ENCODE peak calls at places on chromosome 17, in five cellular contexts. One of them, this sample, is unnamed.

GRCh38 chr17:1231456-1231855 is 38.8 kb upstream of the BHLHA9 start:
- DNase-seq in fibroblast of villous mesenchyme: peak; percentile 41
- DNase-seq in CD4-positive, alpha-beta T cell: no peak
- DNase-seq in nephron progenitor cell: no peak
- DNase-seq in BE2C: no peak
- DNase-seq in this sample: no peak

GRCh38 chr17:37147301-37147812 is 198.6 kb downstream of the AATF start:
- DNase-seq in CD4-positive, alpha-beta T cell: no peak
- DNase-seq in BE2C: no peak
- DNase-seq in nephron progenitor cell: no peak
- DNase-seq in fibroblast of villous mesenchyme: no peak
- DNase-seq in this sample: no peak

GRCh38 chr17:55661963-55662834 is 60.5 kb downstream of the TMEM100 start:
- DNase-seq in CD4-positive, alpha-beta T cell: no peak
- DNase-seq in nephron progenitor cell: no peak
- DNase-seq in BE2C: no peak
- DNase-seq in fibroblast of villous mesenchyme: no peak
- DNase-seq in this sample: no peak

GRCh38 chr17:77209330-77209748 is 68.6 kb downstream of the SEC14L1 start:
- DNase-seq in fibroblast of villous mesenchyme: no peak
- DNase-seq in CD4-positive, alpha-beta T cell: no peak
- DNase-seq in BE2C: no peak
- DNase-seq in nephron progenitor cell: no peak
- DNase-seq in this sample: no peak

GRCh38 chr17:62750502-62751349 is 57.4 kb downstream of the MARCHF10 start:
- DNase-seq in CD4-positive, alpha-beta T cell: no peak
- DNase-seq in BE2C: peak; percentile 46
- DNase-seq in nephron progenitor cell: peak; percentile 29
- DNase-seq in fibroblast of villous mesenchyme: no peak
- DNase-seq in this sample: no peak

GRCh38 chr17:31900877-31901276 is 631 bp downstream of the UTP6 start:
- DNase-seq in fibroblast of villous mesenchyme: peak; percentile 51
- DNase-seq in nephron progenitor cell: no peak
- DNase-seq in CD4-positive, alpha-beta T cell: no peak
- DNase-seq in BE2C: no peak
- DNase-seq in this sample: peak; percentile 24

GRCh38 chr17:42294469-42295398 is 6.4 kb downstream of the STAT5A start:
- DNase-seq in nephron progenitor cell: no peak
- DNase-seq in CD4-positive, alpha-beta T cell: no peak
- DNase-seq in fibroblast of villous mesenchyme: no peak
- DNase-seq in BE2C: no peak
- DNase-seq in this sample: no peak

GRCh38 chr17:83041305-83041704 is 38.1 kb upstream of the METRNL start:
- DNase-seq in CD4-positive, alpha-beta T cell: no peak
- DNase-seq in nephron progenitor cell: no peak
- DNase-seq in fibroblast of villous mesenchyme: no peak
- DNase-seq in BE2C: no peak
- DNase-seq in this sample: no peak

GRCh38 chr17:8838551-8839095 is 28.9 kb downstream of the PIK3R6 start:
- DNase-seq in CD4-positive, alpha-beta T cell: no peak
- DNase-seq in fibroblast of villous mesenchyme: no peak
- DNase-seq in BE2C: no peak
- DNase-seq in nephron progenitor cell: no peak
- DNase-seq in this sample: no peak

GRCh38 chr17:49973271-49973615 is 4.3 kb downstream of the DLX4 start:
- DNase-seq in CD4-positive, alpha-beta T cell: no peak
- DNase-seq in BE2C: no peak
- DNase-seq in nephron progenitor cell: no peak
- DNase-seq in fibroblast of villous mesenchyme: no peak
- DNase-seq in this sample: no peak
- TF ChIP-seq CTCF in CD4-positive, alpha-beta T cell: no peak
- TF ChIP-seq CTCF in BE2C: no peak
- TF ChIP-seq CTCF in nephron progenitor cell: no peak
- TF ChIP-seq CTCF in fibroblast of villous mesenchyme: no peak
- TF ChIP-seq CTCF in this sample: no peak

GRCh38 chr17:67435122-67435521 is 58.0 kb downstream of the PITPNC1 start:
- DNase-seq in CD4-positive, alpha-beta T cell: peak; percentile 35
- DNase-seq in BE2C: no peak
- DNase-seq in fibroblast of villous mesenchyme: peak; percentile 18
- DNase-seq in nephron progenitor cell: no peak
- DNase-seq in this sample: no peak
- TF ChIP-seq CTCF in CD4-positive, alpha-beta T cell: no peak
- TF ChIP-seq CTCF in BE2C: no peak
- TF ChIP-seq CTCF in fibroblast of villous mesenchyme: no peak
- TF ChIP-seq CTCF in nephron progenitor cell: no peak
- TF ChIP-seq CTCF in this sample: no peak

GRCh38 chr17:38702900-38703741 is 2.0 kb upstream of the MLLT6 start:
- DNase-seq in fibroblast of villous mesenchyme: no peak
- DNase-seq in BE2C: no peak
- DNase-seq in CD4-positive, alpha-beta T cell: no peak
- DNase-seq in nephron progenitor cell: peak; percentile 28
- DNase-seq in this sample: no peak
- TF ChIP-seq CTCF in fibroblast of villous mesenchyme: no peak
- TF ChIP-seq CTCF in BE2C: no peak
- TF ChIP-seq CTCF in CD4-positive, alpha-beta T cell: no peak
- TF ChIP-seq CTCF in nephron progenitor cell: no peak
- TF ChIP-seq CTCF in this sample: no peak

DNA sequence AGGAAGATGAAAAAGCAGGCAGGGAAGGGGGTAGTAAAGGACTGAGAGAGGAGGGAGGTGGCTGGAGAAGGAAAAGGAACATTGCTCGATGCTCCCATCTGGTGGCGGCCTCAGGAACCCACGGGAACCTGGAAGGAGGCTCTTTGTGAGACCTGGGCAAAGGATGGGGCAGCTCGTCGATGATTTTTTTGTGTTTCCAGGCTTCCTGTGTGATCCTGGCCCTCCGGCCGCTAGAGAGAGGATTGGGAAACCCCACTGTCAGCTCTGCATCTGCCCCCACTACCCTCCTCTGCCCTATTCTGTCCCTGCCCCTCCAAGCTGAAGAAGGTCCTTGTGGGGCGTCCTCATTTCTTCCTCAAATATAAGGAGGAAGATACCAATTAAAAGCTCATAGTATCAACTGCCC is 6.6 kb downstream of the WFIKKN2 start:
- DNase-seq in nephron progenitor cell: peak; percentile 83
- DNase-seq in fibroblast of villous mesenchyme: peak; percentile 63
- DNase-seq in BE2C: peak; percentile 82
- DNase-seq in CD4-positive, alpha-beta T cell: peak; percentile 40
- DNase-seq in this sample: peak; percentile 60
- TF ChIP-seq CTCF in nephron progenitor cell: peak; percentile 71
- TF ChIP-seq CTCF in fibroblast of villous mesenchyme: peak; percentile 82
- TF ChIP-seq CTCF in BE2C: peak; percentile 88
- TF ChIP-seq CTCF in CD4-positive, alpha-beta T cell: peak; percentile 62
- TF ChIP-seq CTCF in this sample: peak; percentile 86

GRCh38 chr17:80256034-80256350 is 4.7 kb upstream of the RNF213 start:
- DNase-seq in CD4-positive, alpha-beta T cell: no peak
- DNase-seq in fibroblast of villous mesenchyme: no peak
- DNase-seq in BE2C: no peak
- DNase-seq in nephron progenitor cell: no peak
- DNase-seq in this sample: no peak

GRCh38 chr17:80253631-80254395 is 6.8 kb upstream of the RNF213 start:
- DNase-seq in fibroblast of villous mesenchyme: no peak
- DNase-seq in BE2C: no peak
- DNase-seq in CD4-positive, alpha-beta T cell: no peak
- DNase-seq in nephron progenitor cell: no peak
- DNase-seq in this sample: no peak

GRCh38 chr17:80254396-80255241 is 6.0 kb upstream of the RNF213 start:
- DNase-seq in nephron progenitor cell: no peak
- DNase-seq in BE2C: no peak
- DNase-seq in fibroblast of villous mesenchyme: peak; percentile 92
- DNase-seq in CD4-positive, alpha-beta T cell: no peak
- DNase-seq in this sample: peak; percentile 93

GRCh38 chr17:80251966-80252365 is 8.7 kb upstream of the RNF213 start:
- DNase-seq in CD4-positive, alpha-beta T cell: no peak
- DNase-seq in BE2C: no peak
- DNase-seq in nephron progenitor cell: no peak
- DNase-seq in fibroblast of villous mesenchyme: no peak
- DNase-seq in this sample: no peak

DNA sequence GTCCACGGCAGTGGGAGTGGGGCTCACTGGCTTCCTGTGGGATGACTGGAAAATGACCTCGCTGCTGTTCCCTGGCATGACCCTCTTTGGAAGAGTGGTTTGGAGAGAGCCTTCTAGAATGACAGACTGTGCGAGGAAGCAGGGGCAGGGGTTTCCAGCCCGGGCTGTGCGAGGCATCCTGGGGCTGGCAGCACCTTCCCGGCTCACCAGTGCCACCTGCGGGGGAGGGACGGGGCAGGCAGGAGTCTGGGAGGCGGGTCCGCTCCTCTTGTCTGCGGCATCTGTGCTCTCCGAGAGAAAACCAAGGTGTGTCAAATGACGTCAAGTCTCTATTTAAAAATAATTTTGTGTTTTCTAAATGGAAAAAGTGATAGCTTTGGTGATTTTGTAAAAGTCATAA is 7.8 kb upstream of the RNF213 start:
- DNase-seq in fibroblast of villous mesenchyme: no peak
- DNase-seq in nephron progenitor cell: peak; percentile 67
- DNase-seq in CD4-positive, alpha-beta T cell: peak; percentile 88
- DNase-seq in BE2C: peak; percentile 85
- DNase-seq in this sample: no peak
- TF ChIP-seq CTCF in fibroblast of villous mesenchyme: peak; percentile 30
- TF ChIP-seq CTCF in nephron progenitor cell: peak; percentile 40
- TF ChIP-seq CTCF in CD4-positive, alpha-beta T cell: peak; percentile 85
- TF ChIP-seq CTCF in BE2C: peak; percentile 81
- TF ChIP-seq CTCF in this sample: no peak

DNA sequence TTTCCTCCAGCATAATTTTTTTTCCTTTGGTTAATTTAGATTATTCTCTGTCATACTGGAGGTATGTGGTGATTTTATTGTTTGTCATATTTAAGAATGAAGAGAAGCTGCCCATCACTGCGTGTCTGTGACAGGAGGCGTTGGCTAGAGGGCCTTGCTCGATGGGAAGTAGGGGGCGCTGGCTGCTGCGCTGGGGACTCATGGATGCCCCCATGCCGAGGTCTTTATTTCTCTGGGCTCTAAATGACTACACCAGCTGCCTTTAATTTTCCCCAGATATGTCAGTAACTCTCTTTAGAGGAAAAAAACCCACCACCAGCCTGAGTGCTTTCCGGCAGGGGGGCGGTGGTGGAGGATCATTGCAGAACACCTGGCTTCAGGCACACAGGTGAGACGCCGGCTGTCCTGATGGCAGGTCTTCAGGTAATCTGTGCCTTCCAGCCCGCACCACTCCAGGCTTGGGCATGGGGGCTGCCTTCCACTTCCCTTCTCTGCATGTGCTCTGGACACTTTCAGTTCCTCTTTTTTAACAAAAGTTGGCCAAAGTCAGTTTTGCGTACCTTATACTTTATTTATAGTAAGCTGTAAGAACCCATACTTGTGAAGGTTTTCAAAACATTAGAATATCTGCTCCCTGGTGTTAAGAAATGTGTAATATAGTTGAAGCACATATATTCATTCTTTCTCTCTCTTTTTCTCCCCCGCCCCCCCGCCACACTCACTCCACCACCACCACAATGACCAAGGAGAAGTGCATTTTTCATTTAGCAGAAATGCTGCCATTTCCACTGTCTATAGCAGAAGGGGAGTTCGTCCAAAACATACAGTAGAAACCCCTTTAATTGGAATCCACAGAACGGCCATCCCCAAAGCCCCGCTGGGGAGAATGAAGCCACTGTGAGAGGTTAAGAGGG is 192.7 kb downstream of the RPTOR start:
- DNase-seq in CD4-positive, alpha-beta T cell: no peak
- DNase-seq in fibroblast of villous mesenchyme: no peak
- DNase-seq in BE2C: no peak
- DNase-seq in nephron progenitor cell: no peak
- DNase-seq in this sample: no peak
- TF ChIP-seq CTCF in CD4-positive, alpha-beta T cell: no peak
- TF ChIP-seq CTCF in fibroblast of villous mesenchyme: no peak
- TF ChIP-seq CTCF in BE2C: peak; percentile 3
- TF ChIP-seq CTCF in nephron progenitor cell: no peak
- TF ChIP-seq CTCF in this sample: no peak

DNA sequence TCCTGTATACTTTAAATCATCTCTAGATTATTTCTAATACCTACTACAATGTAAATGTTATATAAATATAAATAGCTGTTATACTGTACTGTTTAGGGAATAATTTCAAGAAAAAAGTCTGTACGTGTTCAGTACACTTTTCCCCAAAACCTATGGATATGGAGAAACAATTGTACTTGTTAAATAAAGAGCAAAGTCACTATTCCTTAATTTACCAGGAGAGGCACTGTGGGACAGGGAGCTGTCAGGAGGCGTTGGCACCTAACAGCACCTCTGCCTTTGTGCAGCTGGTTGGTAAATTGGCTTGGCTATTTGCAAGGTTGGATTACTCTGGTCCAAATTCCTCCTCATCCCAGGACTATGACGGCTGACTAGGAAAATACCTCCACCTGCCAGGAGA is 28.0 kb downstream of the CRHR1 start:
- DNase-seq in CD4-positive, alpha-beta T cell: no peak
- DNase-seq in fibroblast of villous mesenchyme: peak; percentile 4
- DNase-seq in nephron progenitor cell: no peak
- DNase-seq in BE2C: no peak
- DNase-seq in this sample: peak; percentile 14
- TF ChIP-seq CTCF in CD4-positive, alpha-beta T cell: no peak
- TF ChIP-seq CTCF in fibroblast of villous mesenchyme: peak; percentile 4
- TF ChIP-seq CTCF in nephron progenitor cell: peak; percentile 21
- TF ChIP-seq CTCF in BE2C: peak; percentile 44
- TF ChIP-seq CTCF in this sample: peak; percentile 39